ENCODE peak calls at places on chromosome 2, in eight cellular contexts. F is hepatocyte, O is right atrium auricular region, R is fibroblast of the conjunctiva, T is hippocampal formation, K is nephron progenitor cell, H is KBM-7, U is EH. N is an unnamed sample.

GRCh38 chr2:24908316-24908937 is 11.6 kb downstream of the ADCY3 start:
- DNase-seq in F (no peak), O (no peak), R (no peak), T (no peak), K (no peak), H (no peak), U (no peak), N (no peak)

GRCh38 chr2:60706021-60706420 is 50.0 kb upstream of the PAPOLG start:
- DNase-seq in F (no peak), O (no peak), R (no peak), T (no peak), K (no peak), H (no peak), U (peak), N (peak)

GRCh38 chr2:156590313-156590712 is 154.1 kb downstream of the GPD2 start:
- DNase-seq in F (no peak), O (no peak), R (no peak), T (no peak), K (no peak), H (no peak), U (no peak), N (no peak)

GRCh38 chr2:173966274-173967098 is 1.3 kb upstream of the SP3 start:
- DNase-seq in F (peak), O (no peak), R (no peak), T (no peak), K (no peak), H (no peak), U (peak), N (no peak)

GRCh38 chr2:30230479-30230854 is 867 bp upstream of the LBH start:
- DNase-seq in F (peak), O (no peak), R (no peak), T (no peak), K (peak), H (peak), U (peak), N (peak)

GRCh38 chr2:25671622-25672021 is 1.8 kb downstream of the DTNB start:
- DNase-seq in F (no peak), O (no peak), R (no peak), T (no peak), K (no peak), H (no peak), U (no peak), N (no peak)

GRCh38 chr2:236862961-236863728 is 222.5 kb upstream of the COPS8 start:
- DNase-seq in F (no peak), O (peak), R (peak), T (no peak), K (no peak), H (no peak), U (peak), N (peak)

GRCh38 chr2:62501794-62502500 is 4.0 kb downstream of the TMEM17 start:
- DNase-seq in F (no peak), O (no peak), R (peak), T (no peak), K (no peak), H (no peak), U (peak), N (peak)

GRCh38 chr2:67872481-67872880 is 190.3 kb downstream of the C1D start:
- DNase-seq in F (no peak), O (no peak), R (no peak), T (no peak), K (no peak), H (no peak), U (peak), N (no peak)

GRCh38 chr2:65064728-65065552 is 8.7 kb downstream of the CEP68 start:
- DNase-seq in F (peak), O (peak), R (peak), T (peak), K (peak), H (peak), U (peak), N (peak)

GRCh38 chr2:174697267-174697666 is 67.0 kb downstream of the CHRNA1 start:
- DNase-seq in F (peak), O (no peak), R (no peak), T (peak), K (peak), H (peak), U (peak), N (peak)

GRCh38 chr2:230326453-230327417 is at the start of gene SP140L:
- DNase-seq in F (peak), O (peak), R (peak), T (no peak), K (no peak), H (peak), U (peak), N (peak)

GRCh38 chr2:236899945-236900640 is 185.6 kb upstream of the COPS8 start:
- DNase-seq in F (no peak), O (no peak), R (no peak), T (no peak), K (no peak), H (no peak), U (no peak), N (no peak)

GRCh38 chr2:39705638-39706037 is 39.9 kb downstream of the TMEM178A start:
- DNase-seq in F (no peak), O (no peak), R (no peak), T (no peak), K (no peak), H (no peak), U (no peak), N (no peak)

GRCh38 chr2:234816491-234816890 is 135.3 kb upstream of the SH3BP4 start:
- DNase-seq in F (no peak), O (no peak), R (no peak), T (no peak), K (no peak), H (no peak), U (no peak), N (no peak)

GRCh38 chr2:1632006-1632348 is 112.3 kb downstream of the PXDN start:
- DNase-seq in F (peak), O (no peak), R (no peak), T (no peak), K (no peak), H (no peak), U (peak), N (no peak)

N was measured in GM03348.